ENCODE peak calls at places on chromosomes 11 and 22, in seven cellular contexts. One of them, this sample, is unnamed.

GRCh38 chr11:128040603-128041002 is 546.8 kb downstream of the ETS1 start:
- DNase-seq in SK-N-SH: peak
- DNase-seq in H1: no peak
- DNase-seq in HepG2: no peak
- DNase-seq in GM12878: no peak
- DNase-seq in K562: no peak
- DNase-seq in HCT116: no peak
- DNase-seq in this sample: no peak

GRCh38 chr22:31605851-31606585 is 56.0 kb downstream of the PISD start:
- DNase-seq in HCT116: no peak
- DNase-seq in H1: no peak
- DNase-seq in HepG2: no peak
- DNase-seq in SK-N-SH: no peak
- DNase-seq in K562: no peak
- DNase-seq in GM12878: no peak
- DNase-seq in this sample: no peak

GRCh38 chr11:46296520-46297448 is 19.3 kb downstream of the CREB3L1 start:
- DNase-seq in K562: peak
- DNase-seq in H1: peak
- DNase-seq in HepG2: no peak
- DNase-seq in HCT116: no peak
- DNase-seq in SK-N-SH: peak
- DNase-seq in GM12878: no peak
- DNase-seq in this sample: no peak

GRCh38 chr11:14703731-14704130 is 60.1 kb downstream of the PDE3B start:
- DNase-seq in H1: no peak
- DNase-seq in HepG2: no peak
- DNase-seq in HCT116: no peak
- DNase-seq in K562: no peak
- DNase-seq in SK-N-SH: no peak
- DNase-seq in GM12878: no peak
- DNase-seq in this sample: no peak

GRCh38 chr11:24161587-24161986 is 335.3 kb upstream of the LUZP2 start:
- DNase-seq in HepG2: no peak
- DNase-seq in SK-N-SH: no peak
- DNase-seq in HCT116: no peak
- DNase-seq in GM12878: no peak
- DNase-seq in K562: no peak
- DNase-seq in H1: no peak
- DNase-seq in this sample: no peak

GRCh38 chr11:69644071-69644961 is 3.4 kb downstream of the CCND1 start:
- DNase-seq in GM12878: no peak
- DNase-seq in K562: peak
- DNase-seq in HepG2: peak
- DNase-seq in HCT116: no peak
- DNase-seq in SK-N-SH: peak
- DNase-seq in H1: no peak
- DNase-seq in this sample: no peak

GRCh38 chr11:11076276-11076675 is 218.4 kb upstream of the ZBED5 start:
- DNase-seq in HepG2: no peak
- DNase-seq in HCT116: no peak
- DNase-seq in K562: no peak
- DNase-seq in GM12878: no peak
- DNase-seq in H1: no peak
- DNase-seq in SK-N-SH: no peak
- DNase-seq in this sample: no peak

GRCh38 chr11:74844865-74845264 is 96.2 kb downstream of the RNF169 start:
- DNase-seq in HepG2: no peak
- DNase-seq in K562: no peak
- DNase-seq in GM12878: no peak
- DNase-seq in HCT116: no peak
- DNase-seq in H1: no peak
- DNase-seq in SK-N-SH: no peak
- DNase-seq in this sample: no peak

GRCh38 chr22:38760477-38761201 is 4.8 kb upstream of the SUN2 start:
- DNase-seq in HCT116: no peak
- DNase-seq in H1: no peak
- DNase-seq in HepG2: peak
- DNase-seq in K562: no peak
- DNase-seq in GM12878: no peak
- DNase-seq in SK-N-SH: no peak
- DNase-seq in this sample: no peak

GRCh38 chr11:73465019-73465675 is 88.9 kb downstream of the RELT start:
- DNase-seq in HepG2: no peak
- DNase-seq in HCT116: no peak
- DNase-seq in GM12878: no peak
- DNase-seq in K562: no peak
- DNase-seq in SK-N-SH: peak
- DNase-seq in H1: no peak
- DNase-seq in this sample: no peak

GRCh38 chr22:35921777-35922176 is 106.8 kb downstream of the RBFOX2 start:
- DNase-seq in SK-N-SH: peak
- DNase-seq in GM12878: peak
- DNase-seq in HepG2: peak
- DNase-seq in K562: peak
- DNase-seq in H1: no peak
- DNase-seq in HCT116: peak
- DNase-seq in this sample: no peak
- TF ChIP-seq JUND in SK-N-SH: peak
- TF ChIP-seq JUND in GM12878: no peak
- TF ChIP-seq JUND in HepG2: no peak
- TF ChIP-seq JUND in K562: peak
- TF ChIP-seq JUND in H1: peak
- TF ChIP-seq JUND in HCT116: peak
- TF ChIP-seq JUND in this sample: no peak

GRCh38 chr11:108914981-108915380 is 250.1 kb downstream of the DDX10 start:
- DNase-seq in HepG2: no peak
- DNase-seq in HCT116: no peak
- DNase-seq in GM12878: no peak
- DNase-seq in SK-N-SH: no peak
- DNase-seq in K562: no peak
- DNase-seq in H1: no peak
- DNase-seq in this sample: no peak
- TF ChIP-seq JUND in HepG2: no peak
- TF ChIP-seq JUND in HCT116: no peak
- TF ChIP-seq JUND in GM12878: no peak
- TF ChIP-seq JUND in SK-N-SH: no peak
- TF ChIP-seq JUND in K562: no peak
- TF ChIP-seq JUND in H1: no peak
- TF ChIP-seq JUND in this sample: no peak

DNA sequence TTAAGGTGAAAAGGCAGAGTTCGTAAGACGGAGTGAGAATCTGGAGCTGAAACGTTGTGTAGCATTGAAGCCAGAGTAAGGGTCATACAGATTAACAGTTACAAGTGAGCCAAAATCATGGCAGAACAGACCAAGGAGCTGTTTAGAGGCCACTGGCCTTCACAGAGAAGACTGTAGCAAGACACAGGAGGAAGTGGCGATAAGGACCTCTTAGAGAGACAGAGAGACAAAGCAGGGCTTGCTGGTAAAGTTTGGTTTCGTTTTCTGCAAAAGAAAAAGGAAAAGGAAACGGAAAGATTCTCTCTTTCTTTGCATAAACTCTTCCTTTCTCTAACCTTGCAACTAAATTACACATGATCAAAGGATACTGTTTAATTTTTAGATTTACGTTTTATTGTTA is 83.0 kb downstream of the AASDHPPT start:
- DNase-seq in GM12878: no peak
- DNase-seq in HepG2: no peak
- DNase-seq in H1: no peak
- DNase-seq in K562: no peak
- DNase-seq in HCT116: no peak
- DNase-seq in SK-N-SH: no peak
- DNase-seq in this sample: no peak
- TF ChIP-seq JUND in GM12878: no peak
- TF ChIP-seq JUND in HepG2: no peak
- TF ChIP-seq JUND in H1: no peak
- TF ChIP-seq JUND in K562: no peak
- TF ChIP-seq JUND in HCT116: no peak
- TF ChIP-seq JUND in SK-N-SH: no peak
- TF ChIP-seq JUND in this sample: no peak

GRCh38 chr11:7576671-7577225 is 62.9 kb downstream of the PPFIBP2 start:
- DNase-seq in K562: no peak
- DNase-seq in GM12878: no peak
- DNase-seq in SK-N-SH: peak
- DNase-seq in HCT116: no peak
- DNase-seq in H1: no peak
- DNase-seq in HepG2: no peak
- DNase-seq in this sample: no peak

GRCh38 chr11:7575841-7576451 is 62.1 kb downstream of the PPFIBP2 start:
- DNase-seq in GM12878: no peak
- DNase-seq in HCT116: no peak
- DNase-seq in HepG2: peak
- DNase-seq in SK-N-SH: peak
- DNase-seq in K562: no peak
- DNase-seq in H1: no peak
- DNase-seq in this sample: no peak

GRCh38 chr11:7578276-7578955 is 64.6 kb downstream of the PPFIBP2 start:
- DNase-seq in K562: no peak
- DNase-seq in GM12878: no peak
- DNase-seq in H1: no peak
- DNase-seq in SK-N-SH: peak
- DNase-seq in HepG2: no peak
- DNase-seq in HCT116: no peak
- DNase-seq in this sample: no peak

GRCh38 chr11:7577883-7578242 is 64.1 kb downstream of the PPFIBP2 start:
- DNase-seq in H1: no peak
- DNase-seq in HepG2: no peak
- DNase-seq in K562: no peak
- DNase-seq in SK-N-SH: peak
- DNase-seq in GM12878: no peak
- DNase-seq in HCT116: no peak
- DNase-seq in this sample: peak

GRCh38 chr11:7577226-7577882 is 63.6 kb downstream of the PPFIBP2 start:
- DNase-seq in SK-N-SH: peak
- DNase-seq in GM12878: no peak
- DNase-seq in HepG2: no peak
- DNase-seq in HCT116: no peak
- DNase-seq in K562: no peak
- DNase-seq in H1: no peak
- DNase-seq in this sample: no peak
- TF ChIP-seq JUND in SK-N-SH: no peak
- TF ChIP-seq JUND in GM12878: no peak
- TF ChIP-seq JUND in HepG2: no peak
- TF ChIP-seq JUND in HCT116: no peak
- TF ChIP-seq JUND in K562: no peak
- TF ChIP-seq JUND in H1: no peak
- TF ChIP-seq JUND in this sample: no peak

GRCh38 chr11:44271286-44271685 is 38.7 kb downstream of the ALX4 start:
- DNase-seq in K562: peak
- DNase-seq in GM12878: no peak
- DNase-seq in HCT116: no peak
- DNase-seq in SK-N-SH: no peak
- DNase-seq in H1: no peak
- DNase-seq in HepG2: no peak
- DNase-seq in this sample: no peak

GRCh38 chr11:44268073-44268806 is 41.7 kb downstream of the ALX4 start:
- DNase-seq in HepG2: no peak
- DNase-seq in GM12878: no peak
- DNase-seq in H1: no peak
- DNase-seq in HCT116: no peak
- DNase-seq in K562: peak
- DNase-seq in SK-N-SH: no peak
- DNase-seq in this sample: no peak

GRCh38 chr11:44268807-44269080 is 41.2 kb downstream of the ALX4 start:
- DNase-seq in H1: no peak
- DNase-seq in HCT116: no peak
- DNase-seq in SK-N-SH: no peak
- DNase-seq in GM12878: no peak
- DNase-seq in HepG2: no peak
- DNase-seq in K562: no peak
- DNase-seq in this sample: no peak

GRCh38 chr11:44270403-44271192 is 39.3 kb downstream of the ALX4 start:
- DNase-seq in GM12878: no peak
- DNase-seq in K562: peak
- DNase-seq in SK-N-SH: no peak
- DNase-seq in HCT116: no peak
- DNase-seq in HepG2: no peak
- DNase-seq in H1: no peak
- DNase-seq in this sample: no peak

DNA sequence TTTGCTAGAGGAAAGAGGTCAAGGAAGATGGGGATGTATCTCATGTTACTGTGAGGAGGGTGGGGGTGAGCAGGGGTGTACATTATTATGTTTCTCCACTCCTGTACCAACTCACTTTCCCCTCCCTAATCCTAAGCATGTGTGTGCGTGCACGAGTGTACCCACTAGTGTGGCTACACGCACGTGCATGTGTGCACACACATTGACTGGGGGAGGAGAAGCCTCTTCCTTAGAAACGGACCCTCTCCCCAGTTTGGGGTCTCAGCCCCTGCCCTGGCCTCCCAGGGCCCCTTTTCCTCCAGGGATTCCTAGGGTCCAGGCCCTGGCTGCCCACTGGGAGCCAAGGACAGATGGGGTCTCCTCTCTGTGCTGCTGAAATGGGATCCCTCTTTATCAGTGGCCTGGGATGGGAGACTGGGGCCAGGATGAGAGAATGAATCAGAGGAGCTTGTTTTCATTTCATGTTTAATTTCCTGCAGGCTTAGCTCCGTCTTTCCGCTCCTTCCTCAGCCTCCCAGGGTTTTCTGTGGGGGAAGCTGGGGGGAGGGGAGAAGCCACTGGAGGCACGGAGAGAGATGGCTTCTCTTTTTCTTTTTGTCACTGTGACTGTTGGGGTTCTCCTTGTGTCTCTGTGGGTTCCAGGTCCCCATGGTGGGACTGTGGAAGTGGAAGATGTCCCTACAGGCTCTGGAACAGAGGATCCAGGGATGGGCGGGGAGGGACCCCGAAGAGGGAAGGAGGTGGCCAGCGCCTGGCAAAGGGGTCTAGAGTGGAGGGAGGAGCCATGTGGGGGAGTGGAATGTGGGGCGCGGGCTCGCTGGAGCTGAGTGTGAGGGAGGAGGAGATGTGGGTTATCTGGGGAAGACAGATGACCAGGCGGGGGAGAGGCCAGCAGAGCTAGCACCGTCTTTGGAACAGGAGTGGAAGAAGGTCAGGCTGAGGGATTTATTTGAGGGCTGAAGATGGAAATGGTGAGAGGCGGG is 40.3 kb downstream of the ALX4 start:
- DNase-seq in HepG2: no peak
- DNase-seq in H1: no peak
- DNase-seq in GM12878: no peak
- DNase-seq in SK-N-SH: no peak
- DNase-seq in K562: peak
- DNase-seq in HCT116: no peak
- DNase-seq in this sample: no peak
- TF ChIP-seq JUND in HepG2: no peak
- TF ChIP-seq JUND in H1: no peak
- TF ChIP-seq JUND in GM12878: no peak
- TF ChIP-seq JUND in SK-N-SH: no peak
- TF ChIP-seq JUND in K562: peak
- TF ChIP-seq JUND in HCT116: no peak
- TF ChIP-seq JUND in this sample: no peak

GRCh38 chr11:119643212-119643877 is 85.7 kb downstream of the NECTIN1 start:
- DNase-seq in HepG2: no peak
- DNase-seq in K562: no peak
- DNase-seq in H1: no peak
- DNase-seq in HCT116: no peak
- DNase-seq in SK-N-SH: peak
- DNase-seq in GM12878: no peak
- DNase-seq in this sample: no peak
- TF ChIP-seq JUND in HepG2: no peak
- TF ChIP-seq JUND in K562: no peak
- TF ChIP-seq JUND in H1: no peak
- TF ChIP-seq JUND in HCT116: no peak
- TF ChIP-seq JUND in SK-N-SH: no peak
- TF ChIP-seq JUND in GM12878: no peak
- TF ChIP-seq JUND in this sample: no peak

This sample was measured in T47D.